ENCODE peak calls at places on chromosomes 6 and 20, in ten cellular contexts. K is naive thymus-derived CD8-positive, alpha-beta T cell; Q is GM06990; P is H9; E is AG08396; T is stomach; O is HuH-7; C is GM19239; G is cardiac muscle cell; Y is GM23338. X is an unnamed sample.

GRCh38 chr20:61523145-61523544 is 271.1 kb downstream of the CDH4 start:
- DNase-seq in K (no peak), Q (no peak), P (no peak), E (no peak), T (no peak), O (no peak), C (no peak), G (no peak), Y (no peak), X (no peak)

GRCh38 chr6:109183109-109183508 is 87.8 kb downstream of the CEP57L1 start:
- DNase-seq in K (no peak), Q (no peak), P (no peak), E (no peak), T (no peak), O (no peak), C (no peak), G (no peak), Y (peak), X (no peak)

GRCh38 chr20:44471481-44471882 is 4.2 kb upstream of the TTPAL start:
- DNase-seq in K (no peak), Q (no peak), P (no peak), E (peak), T (no peak), O (peak), C (no peak), G (peak), Y (peak), X (no peak)

GRCh38 chr20:40191573-40191972 is 497.5 kb downstream of the MAFB start:
- DNase-seq in K (no peak), Q (no peak), P (no peak), E (no peak), T (no peak), O (no peak), C (no peak), G (no peak), Y (no peak), X (no peak)

GRCh38 chr6:47007657-47008396 is 34.3 kb downstream of the ADGRF1 start:
- DNase-seq in K (no peak), Q (no peak), P (no peak), E (no peak), T (no peak), O (no peak), C (no peak), G (no peak), Y (no peak), X (no peak)

GRCh38 chr20:49104365-49104648 is 58.2 kb downstream of the CSE1L start:
- DNase-seq in K (no peak), Q (no peak), P (peak), E (no peak), T (no peak), O (no peak), C (no peak), G (no peak), Y (peak), X (no peak)

GRCh38 chr6:57324538-57324937 is 7.1 kb downstream of the PRIM2 start:
- DNase-seq in K (no peak), Q (no peak), P (no peak), E (peak), T (no peak), O (no peak), C (no peak), G (no peak), Y (peak), X (no peak)

GRCh38 chr6:40755749-40756452 is 168.7 kb upstream of the LRFN2 start:
- DNase-seq in K (no peak), Q (no peak), P (no peak), E (peak), T (no peak), O (no peak), C (no peak), G (peak), Y (no peak), X (no peak)

GRCh38 chr20:63071541-63072181 is 64.9 kb upstream of the BHLHE23 start:
- DNase-seq in K (no peak), Q (no peak), P (peak), E (peak), T (no peak), O (no peak), C (peak), G (peak), Y (peak), X (no peak)

GRCh38 chr6:63759605-63760004 is 124.0 kb downstream of the PHF3 start:
- DNase-seq in K (no peak), Q (no peak), P (no peak), E (no peak), T (no peak), O (no peak), C (no peak), G (peak), Y (no peak), X (no peak)

GRCh38 chr6:73262701-73263569 is at the start of gene KHDC1:
- DNase-seq in K (peak), Q (peak), P (peak), E (peak), T (peak), O (no peak), C (peak), G (peak), Y (peak), X (no peak)

GRCh38 chr6:45728674-45729073 is 287.0 kb downstream of the CLIC5 start:
- DNase-seq in K (no peak), Q (no peak), P (no peak), E (no peak), T (no peak), O (no peak), C (no peak), G (peak), Y (no peak), X (no peak)

GRCh38 chr20:36527331-36528125 is 13.8 kb upstream of the MYL9 start:
- DNase-seq in K (no peak), Q (no peak), P (no peak), E (peak), T (no peak), O (no peak), C (no peak), G (no peak), Y (no peak), X (no peak)

GRCh38 chr6:24980507-24981384 is 45.0 kb upstream of the RIPOR2 start:
- DNase-seq in K (no peak), Q (no peak), P (peak), E (no peak), T (no peak), O (no peak), C (no peak), G (peak), Y (peak), X (no peak)

GRCh38 chr6:12233693-12234551 is 56.2 kb upstream of the EDN1 start:
- DNase-seq in K (no peak), Q (peak), P (peak), E (peak), T (peak), O (no peak), C (peak), G (peak), Y (peak), X (peak)